ENCODE peak calls at places on chromosomes 2 and 18, in five cellular contexts. U is heart right ventricle; K is stomach; T is naive thymus-derived CD4-positive, alpha-beta T cell; O is HCT116. J is an unnamed sample.

GRCh38 chr2:147013696-147014392 is 831.0 kb upstream of the ACVR2A start:
- DNase-seq in U (no peak), K (no peak), T (no peak), O (no peak), J (no peak)

GRCh38 chr18:56453576-56453975 is 184.8 kb downstream of the TXNL1 start:
- DNase-seq in U (no peak), K (no peak), T (no peak), O (no peak), J (no peak)

GRCh38 chr2:188813846-188814245 is 160.3 kb upstream of the COL3A1 start:
- DNase-seq in U (no peak), K (no peak), T (no peak), O (no peak), J (no peak)

GRCh38 chr2:1708476-1709334 is 35.6 kb downstream of the PXDN start:
- DNase-seq in U (peak), K (no peak), T (no peak), O (no peak), J (no peak)

GRCh38 chr18:3453540-3454364 is 3.8 kb downstream of the TGIF1 start:
- DNase-seq in U (peak), K (peak), T (peak), O (no peak), J (peak)

GRCh38 chr2:128411431-128411830 is 92.8 kb upstream of the HS6ST1 start:
- DNase-seq in U (no peak), K (peak), T (no peak), O (no peak), J (no peak)

GRCh38 chr18:13014818-13015217 is 23.7 kb downstream of the CEP192 start:
- DNase-seq in U (no peak), K (no peak), T (no peak), O (no peak), J (no peak)

GRCh38 chr18:50956116-50956515 is 11.7 kb upstream of the ELAC1 start:
- DNase-seq in U (no peak), K (no peak), T (no peak), O (no peak), J (no peak)

GRCh38 chr2:56288863-56289580 is 105.2 kb downstream of the CCDC85A start:
- DNase-seq in U (no peak), K (no peak), T (no peak), O (no peak), J (no peak)

GRCh38 chr18:2415656-2416055 is 155.6 kb downstream of the METTL4 start:
- DNase-seq in U (no peak), K (no peak), T (no peak), O (no peak), J (no peak)

GRCh38 chr18:38539373-38539772 is 973.8 kb upstream of the CELF4 start:
- DNase-seq in U (no peak), K (no peak), T (no peak), O (no peak), J (no peak)

GRCh38 chr2:199457147-199458016 is at the start of gene SATB2:
- DNase-seq in U (no peak), K (no peak), T (no peak), O (peak), J (no peak)

GRCh38 chr2:37877457-37878315 is 47.4 kb upstream of the RMDN2 start:
- DNase-seq in U (peak), K (no peak), T (peak), O (peak), J (no peak)

GRCh38 chr18:35193313-35193712 is 47.5 kb upstream of the ZNF397 start:
- DNase-seq in U (no peak), K (no peak), T (no peak), O (no peak), J (no peak)

GRCh38 chr18:35920623-35921022 is 51.9 kb upstream of the RMP24 start:
- DNase-seq in U (no peak), K (no peak), T (no peak), O (no peak), J (no peak)

DNA sequence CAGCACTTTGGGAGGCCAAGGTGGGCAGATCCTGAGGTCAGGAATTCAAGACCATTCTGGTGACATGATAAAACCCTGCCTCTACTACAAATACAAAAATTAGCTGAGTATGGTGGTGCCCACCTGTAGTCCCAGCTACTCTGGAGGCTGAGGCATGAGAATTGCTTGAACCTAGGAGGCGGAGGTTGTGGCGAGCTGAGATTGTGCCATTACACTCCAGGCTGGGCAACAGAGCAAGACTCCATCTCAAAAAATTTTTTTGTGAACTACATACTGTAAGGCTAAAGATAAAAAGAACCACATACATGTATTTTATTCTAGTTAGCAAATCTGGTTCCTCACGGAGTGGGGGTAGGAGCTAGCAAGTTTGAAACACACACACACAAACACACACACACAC is 45.1 kb downstream of the RAB10 start:
- DNase-seq in U (no peak), K (no peak), T (no peak), O (no peak), J (no peak)
- H3K27ac ChIP-seq in U (no peak), K (no peak), T (no peak), O (no peak), J (no peak)

GRCh38 chr2:207952564-207953345 is 72.6 kb downstream of the PLEKHM3 start:
- DNase-seq in U (no peak), K (no peak), T (no peak), O (no peak), J (no peak)

GRCh38 chr2:207950761-207951114 is 74.6 kb downstream of the PLEKHM3 start:
- DNase-seq in U (no peak), K (no peak), T (no peak), O (no peak), J (no peak)

GRCh38 chr2:207955456-207955855 is 69.9 kb downstream of the PLEKHM3 start:
- DNase-seq in U (no peak), K (no peak), T (no peak), O (no peak), J (no peak)

GRCh38 chr2:207951734-207952480 is 73.4 kb downstream of the PLEKHM3 start:
- DNase-seq in U (no peak), K (no peak), T (no peak), O (no peak), J (no peak)

GRCh38 chr2:207953354-207953753 is 72.0 kb downstream of the PLEKHM3 start:
- DNase-seq in U (no peak), K (no peak), T (no peak), O (no peak), J (no peak)
- H3K27ac ChIP-seq in U (no peak), K (no peak), T (no peak), O (no peak), J (no peak)

DNA sequence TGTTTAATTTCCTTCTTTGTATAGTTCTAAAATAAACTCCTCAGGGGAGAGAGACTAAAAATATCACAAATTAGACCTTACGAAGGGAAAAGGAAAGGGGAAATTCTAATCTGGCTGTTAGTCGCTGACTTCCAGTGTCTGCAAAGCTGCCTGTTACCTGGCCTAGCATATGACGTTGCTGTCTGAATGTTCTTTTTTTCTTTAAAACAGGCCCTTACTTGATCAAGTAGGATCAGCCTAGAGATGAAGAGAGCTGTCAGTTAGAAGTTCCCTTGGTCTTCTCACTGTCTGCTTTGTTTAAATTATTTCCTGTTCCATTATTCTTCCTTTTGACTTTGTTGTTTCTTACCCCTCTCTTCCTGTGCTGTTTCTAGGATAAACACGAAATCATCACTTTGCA is 11.2 kb downstream of the NCK2 start:
- DNase-seq in U (no peak), K (no peak), T (peak), O (no peak), J (no peak)
- H3K27ac ChIP-seq in U (peak), K (no peak), T (peak), O (no peak), J (no peak)

DNA sequence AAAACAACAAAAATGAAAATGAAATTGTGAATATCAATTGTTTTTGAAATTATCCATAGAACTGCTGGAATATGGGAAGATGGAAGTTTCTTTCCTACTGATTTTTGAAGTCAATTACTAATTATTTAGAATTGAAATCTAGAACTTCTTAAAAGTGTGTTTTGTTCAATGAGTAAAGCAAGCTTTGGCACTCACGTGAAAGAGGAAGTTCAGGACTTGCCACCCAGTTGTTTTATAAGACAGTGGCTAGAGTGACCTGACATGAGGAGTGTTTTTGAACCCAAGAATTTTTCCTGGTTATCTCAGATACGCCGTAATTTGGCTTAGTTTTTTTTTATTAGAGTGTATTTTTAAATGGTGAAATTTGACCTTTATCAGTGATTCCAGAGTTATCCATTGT is 3.5 kb downstream of the MXD1 start:
- DNase-seq in U (no peak), K (no peak), T (no peak), O (no peak), J (no peak)
- H3K27ac ChIP-seq in U (peak), K (peak), T (no peak), O (no peak), J (peak)

DNA sequence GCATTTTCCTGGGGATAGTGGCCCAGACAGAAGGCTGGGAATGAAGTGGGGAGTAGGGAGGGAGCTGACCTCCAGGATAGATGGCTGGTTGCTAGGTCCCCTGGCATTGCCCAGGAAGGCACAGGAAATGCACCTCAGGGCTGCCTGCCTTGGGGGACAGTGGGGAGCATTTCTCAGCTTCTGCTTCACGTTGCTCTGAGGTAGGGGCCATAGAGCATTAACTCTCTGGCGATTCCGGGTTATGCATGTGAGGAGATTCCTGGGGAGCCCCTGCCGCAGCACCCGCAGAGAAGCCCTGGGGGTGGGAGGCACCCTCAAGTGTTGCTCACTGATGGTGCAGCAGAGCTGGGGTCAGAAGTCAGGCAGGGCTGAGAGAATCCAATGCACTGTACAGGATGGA is 256.5 kb downstream of the CYP26B1 start:
- DNase-seq in U (no peak), K (no peak), T (no peak), O (no peak), J (no peak)
- H3K27ac ChIP-seq in U (no peak), K (no peak), T (no peak), O (no peak), J (no peak)

DNA sequence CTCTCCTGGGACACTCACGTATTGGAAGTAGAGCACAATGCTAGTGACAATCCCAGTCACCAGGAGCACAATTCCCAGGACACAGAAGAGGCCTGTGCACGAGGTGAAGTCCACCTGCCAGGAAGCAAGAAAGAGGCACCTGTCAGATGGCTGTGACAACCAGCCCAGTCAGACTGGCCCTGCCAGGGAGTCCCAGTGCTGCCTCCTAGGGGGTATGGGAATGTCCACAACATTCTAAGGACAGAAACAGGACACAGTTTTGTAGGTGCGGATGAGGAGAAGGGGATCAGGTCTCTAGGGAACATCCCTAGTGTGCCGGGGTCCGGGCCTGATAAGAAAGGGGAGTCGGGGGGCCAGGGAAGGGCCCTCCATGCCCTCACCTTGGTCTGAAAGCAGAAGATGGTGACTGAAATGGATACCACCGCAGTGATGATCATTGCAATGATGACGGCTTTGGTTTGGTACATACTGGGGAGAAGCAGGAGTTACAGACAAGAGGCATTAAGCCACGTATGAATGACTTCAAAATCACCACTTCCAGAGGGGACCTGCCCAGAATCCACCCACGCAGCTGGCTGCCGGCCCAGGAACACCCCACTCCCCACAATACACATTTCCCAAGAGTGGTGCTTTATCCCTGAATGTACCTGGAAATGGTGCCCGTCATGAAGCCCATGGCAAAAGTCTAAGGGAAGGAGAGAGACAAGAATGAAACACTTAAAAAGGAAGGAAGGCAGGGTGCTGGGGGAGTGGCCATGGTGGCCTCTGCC is 6.9 kb downstream of the PNKD start:
- DNase-seq in U (no peak), K (no peak), T (no peak), O (no peak), J (no peak)
- H3K27ac ChIP-seq in U (no peak), K (peak), T (no peak), O (no peak), J (peak)

GRCh38 chr18:63366270-63366990 is 576 bp downstream of the KDSR start:
- DNase-seq in U (peak), K (peak), T (peak), O (peak), J (peak)
- H3K27ac ChIP-seq in U (peak), K (peak), T (peak), O (peak), J (peak)

GRCh38 chr2:177972782-177973181 is 99.8 kb downstream of the PDE11A start:
- DNase-seq in U (no peak), K (no peak), T (no peak), O (no peak), J (no peak)

GRCh38 chr2:177972123-177972522 is 100.5 kb downstream of the PDE11A start:
- DNase-seq in U (no peak), K (no peak), T (no peak), O (no peak), J (no peak)

GRCh38 chr2:177964892-177965291 is 107.7 kb downstream of the PDE11A start:
- DNase-seq in U (no peak), K (no peak), T (no peak), O (no peak), J (no peak)

DNA sequence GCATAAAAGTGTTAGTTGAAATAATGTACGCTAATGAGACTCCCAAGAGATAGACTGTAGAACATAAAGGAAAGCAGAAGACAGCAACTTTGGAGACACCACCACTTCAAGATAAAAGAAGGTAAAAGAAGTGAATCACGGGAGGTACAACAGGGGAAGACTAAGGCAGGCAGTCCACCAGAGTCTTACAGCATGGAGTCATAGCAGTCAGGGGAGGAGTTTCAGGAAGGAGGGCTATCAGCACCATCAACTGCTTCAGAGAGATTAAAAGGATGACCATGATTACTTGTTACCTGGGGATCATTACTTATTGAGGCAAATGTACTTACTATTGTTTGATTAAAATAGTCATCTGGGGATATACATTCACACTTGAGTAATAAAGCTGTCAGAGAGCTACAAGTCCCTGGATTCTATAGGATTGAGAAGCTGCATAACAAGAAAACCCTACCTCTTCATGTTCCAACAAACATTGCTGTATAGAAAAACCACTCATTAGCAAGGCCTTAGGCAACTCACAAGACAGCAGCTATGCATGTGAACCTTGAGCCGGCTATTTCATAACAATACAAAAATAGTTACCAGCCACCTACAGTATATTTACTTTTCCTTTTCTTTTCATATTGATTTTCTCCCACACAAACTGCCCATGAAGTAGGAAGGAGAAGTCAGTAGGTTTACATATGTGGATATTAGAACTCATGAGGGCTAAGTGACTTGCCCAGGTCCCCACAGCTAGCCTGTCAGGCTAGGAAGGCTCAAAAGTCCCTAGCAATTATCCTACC is 101.7 kb downstream of the PDE11A start:
- DNase-seq in U (no peak), K (no peak), T (no peak), O (no peak), J (no peak)
- H3K27ac ChIP-seq in U (no peak), K (no peak), T (no peak), O (no peak), J (no peak)

GRCh38 chr2:28981620-28982371 is 698 bp downstream of the TOGARAM2 start:
- DNase-seq in U (no peak), K (no peak), T (no peak), O (no peak), J (no peak)
- H3K27ac ChIP-seq in U (peak), K (peak), T (no peak), O (no peak), J (no peak)

DNA sequence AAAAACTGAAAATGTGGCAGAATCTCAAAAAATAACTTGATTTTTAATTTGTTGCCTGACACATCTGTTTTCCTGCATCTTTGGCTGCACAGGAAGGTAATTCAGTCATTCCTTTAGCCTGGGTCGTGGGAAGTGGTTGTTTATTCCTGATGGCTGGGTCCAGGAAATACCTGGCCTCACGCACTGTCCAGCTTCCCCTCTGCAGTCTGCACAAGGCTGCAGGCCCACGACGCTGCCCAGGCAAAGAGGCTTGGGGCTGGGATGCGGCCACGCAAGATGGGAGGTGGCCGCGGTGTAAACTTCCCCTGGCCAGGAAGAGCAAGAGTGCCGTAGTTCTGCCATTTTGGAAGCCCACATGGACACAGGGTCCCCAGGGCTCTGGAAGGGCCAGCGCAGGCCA is 28.2 kb downstream of the TSHZ1 start:
- DNase-seq in U (no peak), K (no peak), T (no peak), O (no peak), J (no peak)
- H3K27ac ChIP-seq in U (no peak), K (no peak), T (no peak), O (no peak), J (no peak)